ENCODE peak calls at places on chromosomes 5 and 9, in five cellular contexts. One of them, this sample, is unnamed.
A peak's percentile ranks its signal among the peaks of the same experiment; 100 is the strongest.

GRCh38 chr5:145204741-145205140 is 630.4 kb downstream of the PRELID2 start:
- DNase-seq in IMR-90: no peak
- DNase-seq in cardiac muscle cell: no peak
- DNase-seq in CD4-positive, alpha-beta memory T cell: no peak
- DNase-seq in thyroid gland: no peak
- DNase-seq in this sample: no peak

GRCh38 chr9:81588148-81588874 is 101.0 kb downstream of the TLE1 start:
- DNase-seq in IMR-90: peak; percentile 74
- DNase-seq in cardiac muscle cell: peak; percentile 21
- DNase-seq in CD4-positive, alpha-beta memory T cell: no peak
- DNase-seq in thyroid gland: peak; percentile 96
- DNase-seq in this sample: no peak

GRCh38 chr9:70159630-70160029 is 99.1 kb upstream of the SMC5 start:
- DNase-seq in IMR-90: peak; percentile 16
- DNase-seq in cardiac muscle cell: no peak
- DNase-seq in CD4-positive, alpha-beta memory T cell: no peak
- DNase-seq in thyroid gland: no peak
- DNase-seq in this sample: no peak

GRCh38 chr5:93236807-93237421 is 344.1 kb downstream of the NR2F1-AS1 start:
- DNase-seq in IMR-90: peak; percentile 94
- DNase-seq in cardiac muscle cell: no peak
- DNase-seq in CD4-positive, alpha-beta memory T cell: no peak
- DNase-seq in thyroid gland: no peak
- DNase-seq in this sample: no peak

GRCh38 chr5:123092696-123093095 is 3.7 kb downstream of the PRDM6 start:
- DNase-seq in IMR-90: peak; percentile 19
- DNase-seq in cardiac muscle cell: no peak
- DNase-seq in CD4-positive, alpha-beta memory T cell: no peak
- DNase-seq in thyroid gland: no peak
- DNase-seq in this sample: no peak

GRCh38 chr9:36462245-36462644 is 62.2 kb upstream of the RNF38 start:
- DNase-seq in IMR-90: no peak
- DNase-seq in cardiac muscle cell: no peak
- DNase-seq in CD4-positive, alpha-beta memory T cell: no peak
- DNase-seq in thyroid gland: no peak
- DNase-seq in this sample: no peak

GRCh38 chr9:4489562-4489918 is 728 bp upstream of the SLC1A1 start:
- DNase-seq in IMR-90: no peak
- DNase-seq in cardiac muscle cell: peak; percentile 50
- DNase-seq in CD4-positive, alpha-beta memory T cell: no peak
- DNase-seq in thyroid gland: peak; percentile 82
- DNase-seq in this sample: no peak

GRCh38 chr5:93675458-93676450 is 65.6 kb downstream of the POU5F2 start:
- DNase-seq in IMR-90: peak; percentile 49
- DNase-seq in cardiac muscle cell: no peak
- DNase-seq in CD4-positive, alpha-beta memory T cell: no peak
- DNase-seq in thyroid gland: no peak
- DNase-seq in this sample: no peak

GRCh38 chr5:93192107-93192506 is 388.9 kb downstream of the NR2F1-AS1 start:
- DNase-seq in IMR-90: peak; percentile 95
- DNase-seq in cardiac muscle cell: peak; percentile 77
- DNase-seq in CD4-positive, alpha-beta memory T cell: no peak
- DNase-seq in thyroid gland: no peak
- DNase-seq in this sample: no peak

GRCh38 chr5:59116231-59116900 is 533.5 kb downstream of the RAB3C start:
- DNase-seq in IMR-90: peak; percentile 71
- DNase-seq in cardiac muscle cell: no peak
- DNase-seq in CD4-positive, alpha-beta memory T cell: no peak
- DNase-seq in thyroid gland: no peak
- DNase-seq in this sample: no peak

GRCh38 chr5:1804001-1804690 is 2.9 kb downstream of the NDUFS6 start:
- DNase-seq in IMR-90: peak; percentile 10
- DNase-seq in cardiac muscle cell: peak; percentile 22
- DNase-seq in CD4-positive, alpha-beta memory T cell: no peak
- DNase-seq in thyroid gland: no peak
- DNase-seq in this sample: no peak

GRCh38 chr5:5533927-5534326 is 111.5 kb downstream of the ICE1 start:
- DNase-seq in IMR-90: no peak
- DNase-seq in cardiac muscle cell: no peak
- DNase-seq in CD4-positive, alpha-beta memory T cell: no peak
- DNase-seq in thyroid gland: no peak
- DNase-seq in this sample: no peak

GRCh38 chr5:2756211-2756746 is 4.8 kb upstream of the IRX2 start:
- DNase-seq in IMR-90: peak; percentile 9
- DNase-seq in cardiac muscle cell: peak; percentile 15
- DNase-seq in CD4-positive, alpha-beta memory T cell: no peak
- DNase-seq in thyroid gland: no peak
- DNase-seq in this sample: no peak

GRCh38 chr5:10424124-10424731 is 17.5 kb upstream of the ROPN1L start:
- DNase-seq in IMR-90: peak; percentile 44
- DNase-seq in cardiac muscle cell: peak; percentile 54
- DNase-seq in CD4-positive, alpha-beta memory T cell: peak; percentile 10
- DNase-seq in thyroid gland: peak; percentile 38
- DNase-seq in this sample: no peak

GRCh38 chr9:130444565-130445221 is at the start of gene ASS1:
- DNase-seq in IMR-90: no peak
- DNase-seq in cardiac muscle cell: peak; percentile 56
- DNase-seq in CD4-positive, alpha-beta memory T cell: peak; percentile 24
- DNase-seq in thyroid gland: peak; percentile 94
- DNase-seq in this sample: peak; percentile 11

GRCh38 chr5:90878549-90879196 is 320.1 kb downstream of the ADGRV1 start:
- DNase-seq in IMR-90: peak; percentile 34
- DNase-seq in cardiac muscle cell: peak; percentile 66
- DNase-seq in CD4-positive, alpha-beta memory T cell: no peak
- DNase-seq in thyroid gland: no peak
- DNase-seq in this sample: no peak

GRCh38 chr5:158718738-158719505 is 380.8 kb downstream of the EBF1 start:
- DNase-seq in IMR-90: peak; percentile 21
- DNase-seq in cardiac muscle cell: peak; percentile 73
- DNase-seq in CD4-positive, alpha-beta memory T cell: no peak
- DNase-seq in thyroid gland: no peak
- DNase-seq in this sample: no peak

GRCh38 chr5:170301149-170301548 is 3.6 kb upstream of the LCP2 start:
- DNase-seq in IMR-90: no peak
- DNase-seq in cardiac muscle cell: no peak
- DNase-seq in CD4-positive, alpha-beta memory T cell: no peak
- DNase-seq in thyroid gland: peak; percentile 33
- DNase-seq in this sample: no peak

GRCh38 chr5:167244583-167244982 is 1046.9 kb upstream of the WWC1 start:
- DNase-seq in IMR-90: no peak
- DNase-seq in cardiac muscle cell: peak; percentile 18
- DNase-seq in CD4-positive, alpha-beta memory T cell: no peak
- DNase-seq in thyroid gland: no peak
- DNase-seq in this sample: no peak

GRCh38 chr5:93123127-93123526 is 457.9 kb downstream of the NR2F1-AS1 start:
- DNase-seq in IMR-90: no peak
- DNase-seq in cardiac muscle cell: no peak
- DNase-seq in CD4-positive, alpha-beta memory T cell: no peak
- DNase-seq in thyroid gland: no peak
- DNase-seq in this sample: no peak

GRCh38 chr5:34059997-34060396 is 17.0 kb upstream of the C1QTNF3 start:
- DNase-seq in IMR-90: peak; percentile 28
- DNase-seq in cardiac muscle cell: no peak
- DNase-seq in CD4-positive, alpha-beta memory T cell: no peak
- DNase-seq in thyroid gland: no peak
- DNase-seq in this sample: no peak

GRCh38 chr5:95281211-95281610 is 3.7 kb downstream of the MCTP1 start:
- DNase-seq in IMR-90: peak; percentile 1
- DNase-seq in cardiac muscle cell: peak; percentile 5
- DNase-seq in CD4-positive, alpha-beta memory T cell: no peak
- DNase-seq in thyroid gland: no peak
- DNase-seq in this sample: no peak

GRCh38 chr5:67350600-67351315 is 154.2 kb upstream of the CD180 start:
- DNase-seq in IMR-90: no peak
- DNase-seq in cardiac muscle cell: peak; percentile 18
- DNase-seq in CD4-positive, alpha-beta memory T cell: peak; percentile 44
- DNase-seq in thyroid gland: no peak
- DNase-seq in this sample: no peak

GRCh38 chr5:144333336-144333920 is 162.8 kb downstream of the KCTD16 start:
- DNase-seq in IMR-90: peak; percentile 2
- DNase-seq in cardiac muscle cell: no peak
- DNase-seq in CD4-positive, alpha-beta memory T cell: no peak
- DNase-seq in thyroid gland: no peak
- DNase-seq in this sample: no peak

GRCh38 chr9:86519216-86519615 is 165.0 kb upstream of the TUT7 start:
- DNase-seq in IMR-90: peak; percentile 39
- DNase-seq in cardiac muscle cell: no peak
- DNase-seq in CD4-positive, alpha-beta memory T cell: no peak
- DNase-seq in thyroid gland: no peak
- DNase-seq in this sample: no peak

GRCh38 chr9:137405677-137406081 is 17.3 kb downstream of the EXD3 start:
- DNase-seq in IMR-90: peak; percentile 10
- DNase-seq in cardiac muscle cell: no peak
- DNase-seq in CD4-positive, alpha-beta memory T cell: no peak
- DNase-seq in thyroid gland: no peak
- DNase-seq in this sample: no peak

GRCh38 chr9:137407590-137408300 is 15.2 kb downstream of the EXD3 start:
- DNase-seq in IMR-90: no peak
- DNase-seq in cardiac muscle cell: peak; percentile 42
- DNase-seq in CD4-positive, alpha-beta memory T cell: no peak
- DNase-seq in thyroid gland: no peak
- DNase-seq in this sample: no peak

GRCh38 chr9:137408651-137409405 is 14.1 kb downstream of the EXD3 start:
- DNase-seq in IMR-90: no peak
- DNase-seq in cardiac muscle cell: no peak
- DNase-seq in CD4-positive, alpha-beta memory T cell: no peak
- DNase-seq in thyroid gland: no peak
- DNase-seq in this sample: no peak

GRCh38 chr9:137406085-137406773 is 16.7 kb downstream of the EXD3 start:
- DNase-seq in IMR-90: no peak
- DNase-seq in cardiac muscle cell: no peak
- DNase-seq in CD4-positive, alpha-beta memory T cell: no peak
- DNase-seq in thyroid gland: no peak
- DNase-seq in this sample: no peak

DNA sequence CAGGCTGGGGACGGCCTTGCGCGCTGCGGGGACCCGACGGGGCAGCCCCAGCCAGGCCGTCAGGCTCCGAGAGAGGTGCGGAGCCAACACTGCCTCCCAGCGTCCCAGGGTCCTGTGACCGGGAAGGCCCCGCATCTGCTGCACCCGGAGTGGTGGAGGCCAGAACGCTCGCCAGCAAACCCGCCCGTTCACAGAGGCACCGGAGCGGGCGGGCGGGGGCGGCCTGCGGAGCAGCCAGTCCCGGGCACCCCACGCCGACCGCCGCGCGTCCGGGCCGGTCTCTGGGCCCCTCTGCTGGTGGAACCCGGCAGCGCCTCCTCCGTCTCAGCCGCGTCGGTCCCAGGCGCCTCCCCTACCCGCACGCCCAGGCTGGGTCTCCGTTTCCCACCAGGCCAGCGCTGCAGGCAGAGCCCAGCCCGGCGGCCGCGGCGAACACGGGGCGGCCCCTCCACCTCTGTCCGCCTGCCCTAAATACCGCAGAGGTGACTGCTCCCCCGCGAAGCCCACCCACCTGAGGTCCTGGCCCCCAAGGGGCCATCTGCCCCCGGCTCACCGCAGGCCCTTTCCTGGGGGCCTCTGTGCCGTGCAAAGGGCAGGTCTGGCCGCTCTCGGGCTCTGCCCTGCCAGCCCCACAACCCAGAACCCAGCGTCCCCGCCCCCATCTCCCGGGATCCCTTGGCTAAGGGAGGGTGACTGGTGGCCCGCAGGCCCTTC is 15.9 kb downstream of the EXD3 start:
- DNase-seq in IMR-90: peak; percentile 44
- DNase-seq in cardiac muscle cell: peak; percentile 82
- DNase-seq in CD4-positive, alpha-beta memory T cell: peak; percentile 32
- DNase-seq in thyroid gland: peak; percentile 70
- DNase-seq in this sample: peak; percentile 69
- H3K4me3 ChIP-seq in IMR-90: peak overlapping the region; percentile 31
- H3K4me3 ChIP-seq in cardiac muscle cell: peak overlapping the region; percentile 7
- H3K4me3 ChIP-seq in CD4-positive, alpha-beta memory T cell: no peak overlapping the region
- H3K4me3 ChIP-seq in thyroid gland: no peak overlapping the region
- H3K4me3 ChIP-seq in this sample: no peak overlapping the region

DNA sequence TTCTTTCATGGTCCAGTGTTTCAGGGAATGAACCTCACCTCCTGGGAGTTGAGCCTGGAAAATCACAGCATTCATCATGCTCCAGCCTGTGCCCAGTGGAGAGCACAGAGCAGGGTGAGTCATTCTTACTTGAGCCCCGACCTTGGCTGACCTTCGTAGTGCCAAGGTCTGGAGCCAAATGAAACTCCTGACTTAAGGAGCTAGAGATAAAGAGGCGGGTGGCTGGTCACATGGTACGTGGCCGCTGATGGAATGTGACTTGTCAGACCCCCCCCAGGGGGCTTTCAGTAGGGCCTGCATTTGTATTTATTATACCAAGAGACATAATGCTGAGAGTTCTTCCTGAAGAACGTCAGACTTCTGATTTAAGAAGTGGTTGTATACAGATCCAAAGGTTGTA is 15.0 kb upstream of the PIP5K1B start:
- DNase-seq in IMR-90: no peak
- DNase-seq in cardiac muscle cell: peak; percentile 40
- DNase-seq in CD4-positive, alpha-beta memory T cell: no peak
- DNase-seq in thyroid gland: peak; percentile 80
- DNase-seq in this sample: no peak
- H3K27me3 ChIP-seq in IMR-90: no peaks in the 10 kb centered on the region
- H3K27me3 ChIP-seq in cardiac muscle cell: no peaks in the 10 kb centered on the region
- H3K27me3 ChIP-seq in CD4-positive, alpha-beta memory T cell: no peaks in the 10 kb centered on the region
- H3K27me3 ChIP-seq in thyroid gland: no peaks in the 10 kb centered on the region
- H3K27me3 ChIP-seq in this sample: no peaks in the 10 kb centered on the region

GRCh38 chr9:90245661-90246060 is 397.0 kb downstream of the DIRAS2 start:
- DNase-seq in IMR-90: no peak
- DNase-seq in cardiac muscle cell: no peak
- DNase-seq in CD4-positive, alpha-beta memory T cell: no peak
- DNase-seq in thyroid gland: no peak
- DNase-seq in this sample: no peak

GRCh38 chr9:90249094-90249493 is 393.5 kb downstream of the DIRAS2 start:
- DNase-seq in IMR-90: no peak
- DNase-seq in cardiac muscle cell: no peak
- DNase-seq in CD4-positive, alpha-beta memory T cell: no peak
- DNase-seq in thyroid gland: no peak
- DNase-seq in this sample: no peak

GRCh38 chr9:90256345-90256744 is 386.3 kb downstream of the DIRAS2 start:
- DNase-seq in IMR-90: no peak
- DNase-seq in cardiac muscle cell: no peak
- DNase-seq in CD4-positive, alpha-beta memory T cell: no peak
- DNase-seq in thyroid gland: no peak
- DNase-seq in this sample: no peak

DNA sequence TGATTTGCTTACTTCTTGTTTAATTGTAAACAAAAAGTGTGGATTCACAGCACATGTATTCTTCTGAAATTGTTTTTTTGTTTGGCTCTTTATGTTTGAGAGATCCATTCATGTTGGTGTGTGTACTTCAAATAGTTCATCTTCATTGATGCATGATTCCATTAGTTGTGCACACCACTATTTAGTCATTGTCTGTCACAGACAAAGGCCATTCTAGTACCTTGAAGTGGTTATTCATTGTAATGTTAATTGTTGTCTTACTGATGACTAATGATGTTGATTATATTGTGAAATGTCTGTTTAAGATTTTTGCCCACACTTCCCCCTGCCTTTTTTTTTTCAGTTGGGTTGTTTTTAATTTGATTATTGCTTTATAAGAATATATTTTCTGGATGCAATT is 391.3 kb downstream of the DIRAS2 start:
- DNase-seq in IMR-90: no peak
- DNase-seq in cardiac muscle cell: no peak
- DNase-seq in CD4-positive, alpha-beta memory T cell: no peak
- DNase-seq in thyroid gland: no peak
- DNase-seq in this sample: no peak
- H3K4me3 ChIP-seq in IMR-90: no peak overlapping the region
- H3K4me3 ChIP-seq in cardiac muscle cell: no peak overlapping the region
- H3K4me3 ChIP-seq in CD4-positive, alpha-beta memory T cell: no peak overlapping the region
- H3K4me3 ChIP-seq in thyroid gland: no peak overlapping the region
- H3K4me3 ChIP-seq in this sample: no peak overlapping the region

GRCh38 chr9:22208846-22209585 is 199.9 kb upstream of the CDKN2B start:
- DNase-seq in IMR-90: no peak
- DNase-seq in cardiac muscle cell: no peak
- DNase-seq in CD4-positive, alpha-beta memory T cell: no peak
- DNase-seq in thyroid gland: no peak
- DNase-seq in this sample: no peak
- H3K27me3 ChIP-seq in IMR-90: no peaks in the 10 kb centered on the region
- H3K27me3 ChIP-seq in cardiac muscle cell: no peaks in the 10 kb centered on the region
- H3K27me3 ChIP-seq in CD4-positive, alpha-beta memory T cell: no peaks in the 10 kb centered on the region
- H3K27me3 ChIP-seq in thyroid gland: no peaks in the 10 kb centered on the region
- H3K27me3 ChIP-seq in this sample: no peaks in the 10 kb centered on the region